ENCODE peak calls at places on chromosomes 2 and 18, in eight cellular contexts. A is left lung; K is SJSA1; P is MM.1S; I is colonic mucosa; W is heart right ventricle; F is naive thymus-derived CD4-positive, alpha-beta T cell; Y is mesendoderm. Q is an unnamed sample.

GRCh38 chr18:4270988-4271387 is 184.1 kb downstream of the DLGAP1 start:
- DNase-seq in A (no peak), K (no peak), P (no peak), I (no peak), W (no peak), F (no peak), Y (no peak), Q (no peak)

GRCh38 chr2:128611421-128612320 is 293.0 kb upstream of the HS6ST1 start:
- DNase-seq in A (no peak), K (no peak), P (no peak), I (no peak), W (no peak), F (no peak), Y (no peak), Q (no peak)

GRCh38 chr2:74197983-74198460 is 393 bp upstream of the MTHFD2 start:
- DNase-seq in A (no peak), K (no peak), P (no peak), I (no peak), W (no peak), F (no peak), Y (no peak), Q (no peak)

GRCh38 chr18:31977270-31977872 is 34.4 kb upstream of the TRAPPC8 start:
- DNase-seq in A (no peak), K (peak), P (peak), I (peak), W (no peak), F (peak), Y (peak), Q (peak)

GRCh38 chr2:237500681-237501424 is 13.8 kb downstream of the MLPH start:
- DNase-seq in A (no peak), K (peak), P (no peak), I (no peak), W (no peak), F (no peak), Y (peak), Q (peak)

GRCh38 chr2:109710505-109711229 is 83.4 kb upstream of the RGPD5 start:
- DNase-seq in A (no peak), K (no peak), P (no peak), I (no peak), W (no peak), F (no peak), Y (no peak), Q (no peak)

GRCh38 chr2:164146478-164146877 is 410.7 kb upstream of the FIGN start:
- DNase-seq in A (no peak), K (no peak), P (peak), I (no peak), W (no peak), F (no peak), Y (no peak), Q (no peak)

GRCh38 chr18:59265246-59266018 is 7.8 kb downstream of the RAX start:
- DNase-seq in A (peak), K (no peak), P (no peak), I (no peak), W (no peak), F (no peak), Y (peak), Q (no peak)

GRCh38 chr2:235187806-235188205 is 236.0 kb downstream of the SH3BP4 start:
- DNase-seq in A (no peak), K (no peak), P (no peak), I (no peak), W (no peak), F (no peak), Y (no peak), Q (no peak)

DNA sequence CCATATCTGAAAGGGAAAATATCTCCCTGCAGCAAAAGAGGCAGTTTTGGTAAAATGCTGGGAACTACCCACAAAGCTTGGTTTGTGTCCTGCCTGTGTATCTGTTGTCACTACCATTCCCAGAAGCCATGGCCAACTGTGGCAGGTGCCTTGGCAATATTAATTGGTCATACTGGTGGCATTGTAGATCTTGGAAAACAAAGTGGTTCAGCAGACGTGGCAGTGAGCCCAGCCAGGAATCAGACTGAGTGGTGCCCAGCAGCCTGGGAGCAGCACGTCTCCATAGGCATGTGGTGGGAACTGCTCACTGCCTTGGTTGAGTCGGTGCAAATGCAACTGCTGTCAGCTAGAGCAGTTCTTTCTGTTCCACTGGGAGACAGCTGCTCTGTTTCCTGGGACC is 131.7 kb downstream of the EVA1A start:
- DNase-seq in A (peak), K (no peak), P (no peak), I (no peak), W (no peak), F (no peak), Y (no peak), Q (no peak)
- H3K4me3 ChIP-seq in A (no peak), K (no peak), P (no peak), I (no peak), W (no peak), F (no peak), Y (no peak), Q (no peak)

GRCh38 chr2:240024766-240025165 is 376 bp downstream of the NDUFA10 start:
- DNase-seq in A (no peak), K (peak), P (peak), I (no peak), W (no peak), F (no peak), Y (peak), Q (no peak)
- H3K27ac ChIP-seq in A (peak), K (no peak), P (peak), I (peak), W (peak), F (peak), Y (no peak), Q (peak)

GRCh38 chr2:169069818-169070217 is 455 bp downstream of the DHRS9 start:
- DNase-seq in A (no peak), K (no peak), P (no peak), I (no peak), W (no peak), F (no peak), Y (no peak), Q (no peak)
- H3K4me3 ChIP-seq in A (no peak), K (no peak), P (no peak), I (peak), W (no peak), F (no peak), Y (no peak), Q (no peak)

DNA sequence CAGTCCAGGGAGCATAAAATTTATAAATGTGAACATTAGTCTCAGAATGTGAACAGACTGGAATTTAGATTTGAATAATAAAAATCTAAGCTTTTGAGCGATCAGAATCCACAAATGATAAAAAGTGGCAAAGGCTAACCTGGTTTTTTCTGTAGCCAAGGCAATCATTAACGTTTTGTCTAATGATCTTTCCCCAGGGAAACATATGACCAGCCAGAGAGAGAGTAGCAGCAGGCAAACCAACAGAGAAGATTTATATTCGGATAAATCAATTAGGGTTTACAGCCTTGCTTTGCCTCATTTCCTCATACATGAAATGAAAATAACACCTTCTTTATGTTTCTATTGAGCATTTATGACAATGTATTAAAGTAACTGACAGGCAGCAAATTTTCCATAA is 14.5 kb downstream of the TIA1 start:
- DNase-seq in A (no peak), K (no peak), P (no peak), I (no peak), W (no peak), F (no peak), Y (no peak), Q (no peak)
- H3K27ac ChIP-seq in A (no peak), K (no peak), P (no peak), I (no peak), W (no peak), F (no peak), Y (no peak), Q (no peak)

DNA sequence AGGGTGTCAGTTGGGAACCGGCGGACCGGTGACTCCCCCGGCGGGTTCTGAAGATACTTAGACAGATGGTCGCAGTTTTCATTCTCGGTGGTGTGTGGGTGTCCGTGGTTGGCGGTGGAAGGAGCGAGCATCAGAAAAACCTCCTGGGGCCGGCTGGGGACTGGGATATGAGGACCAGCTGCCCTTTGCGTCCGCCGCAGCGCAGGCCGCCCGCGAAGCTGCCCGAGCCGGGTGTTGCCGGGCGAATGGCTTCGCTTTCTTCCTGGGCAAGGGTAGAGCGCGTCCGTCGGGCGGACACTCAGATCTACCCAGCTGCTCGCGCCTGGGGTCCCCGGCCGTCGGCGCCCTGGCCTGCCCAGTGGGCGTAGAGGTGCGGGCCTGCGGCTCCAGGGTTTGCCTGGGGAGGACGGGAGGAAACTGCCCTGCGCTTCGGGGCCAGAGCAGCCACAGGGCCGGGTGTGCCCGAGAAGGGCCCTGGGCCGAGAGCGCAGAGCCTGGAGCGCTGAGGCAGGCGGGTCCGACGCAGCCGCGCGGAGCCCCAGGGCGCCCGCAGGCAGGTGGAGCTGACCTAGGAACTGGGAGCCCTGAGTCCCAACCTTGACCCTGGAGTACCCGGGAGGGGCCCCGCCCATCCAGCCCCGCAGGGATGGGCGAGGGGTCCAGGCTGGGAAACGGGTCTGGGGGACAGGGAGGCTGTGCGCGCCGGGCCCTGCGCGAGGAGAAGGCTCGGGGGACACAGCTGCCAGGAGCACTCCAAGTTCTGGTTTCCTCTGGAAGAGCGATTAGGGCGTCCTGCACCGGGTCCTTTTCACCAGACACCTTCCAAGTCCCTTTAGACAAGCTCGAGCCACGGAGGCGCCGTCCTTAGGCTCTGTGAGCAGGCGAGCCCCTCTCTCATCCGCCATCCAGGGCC is 1.3 kb downstream of the TWIST2 start:
- DNase-seq in A (no peak), K (peak), P (no peak), I (no peak), W (no peak), F (no peak), Y (peak), Q (peak)
- H3K4me3 ChIP-seq in A (peak), K (peak), P (no peak), I (peak), W (peak), F (no peak), Y (no peak), Q (peak)

GRCh38 chr2:165280356-165280755 is 41.1 kb downstream of the SCN2A start:
- DNase-seq in A (no peak), K (no peak), P (no peak), I (no peak), W (no peak), F (no peak), Y (no peak), Q (no peak)
- H3K27ac ChIP-seq in A (no peak), K (no peak), P (no peak), I (no peak), W (no peak), F (no peak), Y (no peak), Q (no peak)

GRCh38 chr2:174327559-174327897 is 7.2 kb upstream of the SP9 start:
- DNase-seq in A (no peak), K (no peak), P (no peak), I (no peak), W (no peak), F (no peak), Y (no peak), Q (no peak)
- H3K4me3 ChIP-seq in A (no peak), K (no peak), P (no peak), I (no peak), W (no peak), F (peak), Y (no peak), Q (no peak)

GRCh38 chr2:42979416-42979869 is 187.1 kb upstream of the HAAO start:
- DNase-seq in A (no peak), K (no peak), P (no peak), I (peak), W (no peak), F (no peak), Y (peak), Q (no peak)

GRCh38 chr2:42980764-42981416 is 188.5 kb upstream of the HAAO start:
- DNase-seq in A (no peak), K (no peak), P (no peak), I (no peak), W (no peak), F (no peak), Y (no peak), Q (no peak)

GRCh38 chr2:42978175-42978886 is 185.9 kb upstream of the HAAO start:
- DNase-seq in A (no peak), K (no peak), P (no peak), I (no peak), W (no peak), F (no peak), Y (no peak), Q (no peak)

GRCh38 chr2:42978887-42979415 is 186.6 kb upstream of the HAAO start:
- DNase-seq in A (no peak), K (no peak), P (no peak), I (no peak), W (no peak), F (no peak), Y (no peak), Q (no peak)

GRCh38 chr2:42979870-42980763 is 187.7 kb upstream of the HAAO start:
- DNase-seq in A (no peak), K (no peak), P (no peak), I (no peak), W (no peak), F (no peak), Y (no peak), Q (no peak)
- H3K27ac ChIP-seq in A (no peak), K (no peak), P (no peak), I (peak), W (no peak), F (no peak), Y (no peak), Q (no peak)

GRCh38 chr18:8707946-8708345 is 2.6 kb downstream of the MTCL1 start:
- DNase-seq in A (no peak), K (peak), P (no peak), I (no peak), W (no peak), F (no peak), Y (peak), Q (no peak)
- H3K4me3 ChIP-seq in A (no peak), K (peak), P (peak), I (no peak), W (no peak), F (no peak), Y (no peak), Q (peak)

DNA sequence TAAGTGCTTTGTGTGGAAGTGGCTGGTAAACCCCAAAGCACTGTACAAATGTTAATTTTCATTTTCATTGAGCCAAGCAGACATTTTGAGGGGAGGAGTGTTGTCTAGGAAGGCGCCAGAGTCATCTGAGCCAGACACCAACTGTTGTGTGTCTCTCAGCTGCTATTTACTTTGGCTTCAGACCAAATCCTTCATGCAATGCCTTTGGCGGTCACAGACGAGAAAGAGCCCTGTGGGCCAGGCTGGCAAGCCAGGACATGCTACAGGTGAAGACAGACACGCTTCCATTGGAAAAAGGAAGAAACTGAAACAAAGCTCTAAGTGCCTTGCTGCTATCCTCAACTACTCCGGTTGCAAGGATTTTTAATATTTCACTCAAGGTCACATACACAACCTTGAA is 115.4 kb upstream of the CDC42EP3 start:
- DNase-seq in A (no peak), K (no peak), P (no peak), I (peak), W (no peak), F (no peak), Y (no peak), Q (no peak)
- H3K27ac ChIP-seq in A (no peak), K (no peak), P (no peak), I (peak), W (no peak), F (no peak), Y (no peak), Q (no peak)